ENCODE peak calls at places on chromosomes 2 and 18, in nine cellular contexts. N is IMR-90, Q is endothelial cell of umbilical vein, M is prostate gland, A is K562, W is right lobe of liver, E is A549, I is stomach, D is heart left ventricle. Y is an unnamed sample.

GRCh38 chr2:223949241-223949640 is 4.1 kb upstream of the WDFY1 start:
- DNase-seq in N (no peak), Q (no peak), M (no peak), A (no peak), W (no peak), E (no peak), I (no peak), D (no peak), Y (no peak)

GRCh38 chr2:105139556-105140236 is 101.8 kb downstream of the MRPS9 start:
- DNase-seq in N (no peak), Q (no peak), M (no peak), A (no peak), W (no peak), E (no peak), I (no peak), D (no peak), Y (no peak)

GRCh38 chr2:230413465-230413864 is 2.5 kb upstream of the SP100 start:
- DNase-seq in N (no peak), Q (no peak), M (no peak), A (no peak), W (no peak), E (no peak), I (no peak), D (no peak), Y (no peak)

GRCh38 chr2:39119732-39120520 is 925 bp downstream of the SOS1 start:
- DNase-seq in N (peak), Q (peak), M (peak), A (peak), W (peak), E (peak), I (peak), D (peak), Y (no peak)

GRCh38 chr2:44715671-44716077 is 225.8 kb upstream of the SIX3 start:
- DNase-seq in N (peak), Q (peak), M (no peak), A (no peak), W (no peak), E (peak), I (no peak), D (no peak), Y (peak)

GRCh38 chr2:67579207-67579606 is 182.1 kb downstream of the ETAA1 start:
- DNase-seq in N (no peak), Q (no peak), M (no peak), A (no peak), W (no peak), E (no peak), I (no peak), D (no peak), Y (no peak)

GRCh38 chr2:212595036-212595654 is 56.5 kb upstream of the ERBB4 start:
- DNase-seq in N (peak), Q (no peak), M (no peak), A (no peak), W (no peak), E (peak), I (no peak), D (no peak), Y (no peak)

GRCh38 chr2:219706823-219707281 is 79.4 kb downstream of the SLC4A3 start:
- DNase-seq in N (peak), Q (no peak), M (no peak), A (no peak), W (no peak), E (no peak), I (no peak), D (no peak), Y (peak)

GRCh38 chr18:36391426-36392145 is 94.1 kb downstream of the FHOD3 start:
- DNase-seq in N (no peak), Q (no peak), M (no peak), A (no peak), W (no peak), E (no peak), I (no peak), D (no peak), Y (no peak)

GRCh38 chr18:8516391-8517250 is 92.6 kb upstream of the RAB12 start:
- DNase-seq in N (peak), Q (no peak), M (no peak), A (no peak), W (no peak), E (no peak), I (no peak), D (no peak), Y (no peak)

GRCh38 chr2:236479814-236480213 is 89.8 kb upstream of the ACKR3 start:
- DNase-seq in N (no peak), Q (no peak), M (no peak), A (no peak), W (no peak), E (no peak), I (no peak), D (no peak), Y (no peak)

GRCh38 chr2:161119483-161119882 is 40.7 kb upstream of the TANK start:
- DNase-seq in N (no peak), Q (no peak), M (no peak), A (no peak), W (no peak), E (no peak), I (no peak), D (no peak), Y (no peak)

GRCh38 chr2:65477590-65477989 is 45.2 kb upstream of the SPRED2 start:
- DNase-seq in N (no peak), Q (no peak), M (no peak), A (peak), W (no peak), E (no peak), I (no peak), D (no peak), Y (no peak)

GRCh38 chr2:16763493-16763899 is 97.9 kb upstream of the CYRIA start:
- DNase-seq in N (no peak), Q (no peak), M (no peak), A (no peak), W (no peak), E (no peak), I (no peak), D (no peak), Y (no peak)

GRCh38 chr18:59704146-59704545 is 6.9 kb upstream of the CCBE1 start:
- DNase-seq in N (no peak), Q (no peak), M (no peak), A (no peak), W (no peak), E (no peak), I (no peak), D (no peak), Y (no peak)

GRCh38 chr2:241003369-241003768 is 5.0 kb downstream of the SNED1 start:
- DNase-seq in N (no peak), Q (no peak), M (no peak), A (no peak), W (no peak), E (no peak), I (no peak), D (no peak), Y (no peak)

GRCh38 chr2:220051716-220052115 is 424.3 kb downstream of the SLC4A3 start:
- DNase-seq in N (no peak), Q (no peak), M (no peak), A (no peak), W (no peak), E (no peak), I (no peak), D (no peak), Y (no peak)

GRCh38 chr2:202161106-202161836 is 77.1 kb downstream of the SUMO1 start:
- DNase-seq in N (no peak), Q (no peak), M (no peak), A (no peak), W (no peak), E (no peak), I (no peak), D (no peak), Y (no peak)

GRCh38 chr2:172640389-172640788 is 84.5 kb downstream of the PDK1 start:
- DNase-seq in N (peak), Q (no peak), M (no peak), A (no peak), W (no peak), E (no peak), I (no peak), D (no peak), Y (no peak)

GRCh38 chr2:204692790-204693189 is 147.5 kb downstream of the PARD3B start:
- DNase-seq in N (no peak), Q (peak), M (no peak), A (no peak), W (no peak), E (no peak), I (no peak), D (no peak), Y (no peak)

GRCh38 chr2:74004212-74005182 is 19.8 kb downstream of the TET3 start:
- DNase-seq in N (no peak), Q (no peak), M (no peak), A (peak), W (no peak), E (no peak), I (no peak), D (no peak), Y (no peak)

GRCh38 chr18:76522551-76522950 is 27.5 kb upstream of the ZNF516 start:
- DNase-seq in N (no peak), Q (no peak), M (no peak), A (no peak), W (no peak), E (no peak), I (no peak), D (no peak), Y (no peak)

GRCh38 chr2:2664989-2665833 is 334.1 kb upstream of the MYT1L start:
- DNase-seq in N (peak), Q (no peak), M (no peak), A (peak), W (no peak), E (peak), I (no peak), D (no peak), Y (peak)
- TF ChIP-seq POLR2A in N (no peak), Q (no peak), M (no peak), A (no peak), W (no peak), E (no peak), I (no peak), D (no peak), Y (no peak)

DNA sequence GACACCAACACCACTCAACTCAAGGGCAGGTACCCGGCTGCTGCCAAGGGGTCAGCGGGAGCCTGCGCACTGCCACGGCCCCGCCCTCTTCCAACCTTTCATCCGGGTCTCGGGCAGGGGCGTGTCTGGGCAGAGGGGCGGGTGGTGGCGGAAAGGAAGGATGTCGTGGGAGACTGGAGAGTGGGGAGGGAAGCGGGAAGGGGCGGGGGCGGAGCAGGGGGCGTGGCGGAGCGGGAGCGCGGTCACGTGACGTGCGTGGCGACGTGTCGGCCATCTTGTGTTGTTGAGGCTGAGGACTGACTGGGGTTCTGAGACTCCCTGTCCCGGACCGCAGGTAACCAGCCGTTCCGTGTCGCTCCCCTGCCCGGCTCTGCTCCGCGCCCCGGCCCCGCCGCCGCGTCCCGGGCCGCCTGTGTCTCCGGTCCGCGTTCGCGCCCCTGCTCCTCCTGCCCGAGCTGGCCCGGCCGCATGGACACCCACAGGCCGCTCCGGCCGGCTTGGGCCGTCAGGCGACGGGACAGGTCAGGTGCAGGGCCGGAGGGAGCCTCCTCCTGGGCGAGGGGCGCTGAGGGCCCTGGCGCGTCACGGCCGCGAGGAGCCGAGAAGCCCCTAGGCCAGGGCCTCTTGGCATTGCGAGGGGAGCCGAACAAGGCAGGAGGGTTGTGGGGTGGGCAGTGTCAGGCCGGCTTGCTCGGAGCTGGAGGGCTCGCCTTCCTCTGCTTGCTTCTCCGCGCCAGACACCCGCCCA is at the start of gene GIGYF2:
- DNase-seq in N (peak), Q (peak), M (peak), A (peak), W (peak), E (peak), I (peak), D (peak), Y (peak)
- TF ChIP-seq POLR2A in N (peak), Q (peak), M (peak), A (peak), W (peak), E (peak), I (no peak), D (no peak), Y (peak)

GRCh38 chr2:70250434-70250833 is 2.0 kb upstream of the TIA1 start:
- DNase-seq in N (no peak), Q (no peak), M (no peak), A (no peak), W (no peak), E (no peak), I (no peak), D (no peak), Y (no peak)

GRCh38 chr2:70247364-70248144 is 874 bp downstream of the TIA1 start:
- DNase-seq in N (peak), Q (peak), M (no peak), A (peak), W (no peak), E (no peak), I (no peak), D (no peak), Y (no peak)

GRCh38 chr2:70243804-70244584 is 4.4 kb downstream of the TIA1 start:
- DNase-seq in N (peak), Q (no peak), M (no peak), A (peak), W (no peak), E (no peak), I (no peak), D (no peak), Y (no peak)

GRCh38 chr2:70248810-70249438 is 496 bp upstream of the TIA1 start:
- DNase-seq in N (no peak), Q (no peak), M (peak), A (peak), W (no peak), E (no peak), I (peak), D (peak), Y (peak)

DNA sequence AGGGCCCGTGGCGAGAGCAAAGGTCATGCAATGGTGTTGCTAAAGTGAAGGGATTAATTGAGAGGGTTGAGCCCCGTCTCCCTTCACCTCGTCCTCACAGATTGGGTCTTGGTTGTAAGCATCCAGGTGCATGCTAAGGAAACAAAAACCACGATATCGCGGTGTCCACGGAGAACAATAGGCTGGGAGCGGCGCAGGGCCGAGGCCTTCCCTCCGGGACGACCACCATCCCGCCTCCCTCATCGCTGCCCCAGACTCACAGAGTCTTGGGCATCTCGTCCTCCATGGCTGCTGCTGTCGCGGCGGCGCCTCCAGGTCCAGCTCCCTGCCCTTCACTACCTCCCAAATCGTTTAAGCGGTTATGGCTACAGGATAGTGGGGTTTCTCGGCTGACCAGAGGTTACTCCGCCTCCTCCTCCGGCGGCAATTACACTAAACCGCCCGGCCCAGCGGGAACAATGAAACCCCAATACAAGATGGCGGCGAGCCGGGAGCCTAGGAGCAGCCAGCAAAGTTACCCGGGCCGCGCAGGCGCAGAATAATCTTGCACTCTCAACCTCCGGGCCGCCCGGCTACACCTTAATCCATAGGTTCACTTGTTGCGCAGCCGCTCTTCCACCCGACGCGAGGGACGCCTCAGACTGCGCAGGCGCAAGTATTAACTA is at the start of gene TIA1:
- DNase-seq in N (peak), Q (peak), M (peak), A (peak), W (peak), E (peak), I (peak), D (peak), Y (peak)
- TF ChIP-seq POLR2A in N (peak), Q (peak), M (peak), A (peak), W (peak), E (peak), I (peak), D (peak), Y (peak)

GRCh38 chr2:231682546-231683291 is 25.6 kb upstream of the PTMA start:
- DNase-seq in N (no peak), Q (no peak), M (no peak), A (no peak), W (no peak), E (no peak), I (no peak), D (no peak), Y (no peak)

GRCh38 chr2:231679131-231679530 is 29.2 kb upstream of the PTMA start:
- DNase-seq in N (no peak), Q (no peak), M (no peak), A (no peak), W (no peak), E (no peak), I (no peak), D (no peak), Y (no peak)

GRCh38 chr2:231679906-231680283 is 28.4 kb upstream of the PTMA start:
- DNase-seq in N (no peak), Q (no peak), M (no peak), A (no peak), W (no peak), E (no peak), I (no peak), D (no peak), Y (no peak)

GRCh38 chr2:231680284-231680991 is 27.9 kb upstream of the PTMA start:
- DNase-seq in N (no peak), Q (no peak), M (peak), A (no peak), W (no peak), E (no peak), I (peak), D (no peak), Y (no peak)

DNA sequence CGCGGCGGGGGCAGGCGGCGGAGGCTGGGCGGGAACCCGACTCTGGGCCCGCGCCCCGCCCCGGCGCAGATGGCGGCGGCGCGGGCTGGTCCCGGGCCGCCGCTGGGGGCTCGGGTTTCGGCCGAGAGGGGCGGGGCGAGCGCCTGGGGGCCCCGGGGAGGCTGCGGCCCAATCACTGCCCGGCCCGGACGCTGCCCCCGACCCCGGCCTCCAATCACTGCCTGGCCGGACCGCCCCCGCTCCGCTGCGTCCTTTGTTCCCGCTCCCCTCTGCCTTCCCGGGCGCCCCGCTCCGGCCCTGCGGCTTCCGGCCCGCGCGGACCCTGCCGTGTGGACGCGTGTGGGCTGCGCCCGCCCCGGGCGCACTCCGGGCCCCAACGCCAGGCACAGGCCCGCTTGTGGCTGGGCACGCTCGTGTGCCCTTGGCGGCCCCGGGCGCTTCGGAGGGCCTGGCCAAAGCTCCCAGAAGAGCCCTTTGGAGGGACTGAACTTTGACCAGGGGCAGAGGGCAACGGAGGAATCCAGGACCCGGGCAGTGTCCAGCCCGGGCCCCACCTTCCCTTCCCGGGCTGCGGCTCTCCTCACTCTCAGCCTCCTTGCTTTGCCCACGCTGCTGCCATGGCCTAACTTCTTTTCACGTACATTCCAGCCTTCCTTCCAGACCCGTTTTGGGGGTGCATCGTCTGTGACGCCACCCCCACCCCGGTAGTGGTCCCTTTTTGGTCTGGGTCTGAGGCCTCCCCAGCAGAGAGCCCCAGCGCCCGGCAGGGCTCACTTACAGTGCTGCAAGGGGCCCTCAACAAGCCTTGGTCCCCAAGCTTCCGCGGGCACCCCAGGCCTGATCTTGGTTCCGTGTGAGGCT is 27.1 kb upstream of the PTMA start:
- DNase-seq in N (peak), Q (peak), M (peak), A (no peak), W (peak), E (peak), I (peak), D (peak), Y (no peak)
- TF ChIP-seq POLR2A in N (peak), Q (peak), M (peak), A (no peak), W (peak), E (peak), I (no peak), D (no peak), Y (peak)

DNA sequence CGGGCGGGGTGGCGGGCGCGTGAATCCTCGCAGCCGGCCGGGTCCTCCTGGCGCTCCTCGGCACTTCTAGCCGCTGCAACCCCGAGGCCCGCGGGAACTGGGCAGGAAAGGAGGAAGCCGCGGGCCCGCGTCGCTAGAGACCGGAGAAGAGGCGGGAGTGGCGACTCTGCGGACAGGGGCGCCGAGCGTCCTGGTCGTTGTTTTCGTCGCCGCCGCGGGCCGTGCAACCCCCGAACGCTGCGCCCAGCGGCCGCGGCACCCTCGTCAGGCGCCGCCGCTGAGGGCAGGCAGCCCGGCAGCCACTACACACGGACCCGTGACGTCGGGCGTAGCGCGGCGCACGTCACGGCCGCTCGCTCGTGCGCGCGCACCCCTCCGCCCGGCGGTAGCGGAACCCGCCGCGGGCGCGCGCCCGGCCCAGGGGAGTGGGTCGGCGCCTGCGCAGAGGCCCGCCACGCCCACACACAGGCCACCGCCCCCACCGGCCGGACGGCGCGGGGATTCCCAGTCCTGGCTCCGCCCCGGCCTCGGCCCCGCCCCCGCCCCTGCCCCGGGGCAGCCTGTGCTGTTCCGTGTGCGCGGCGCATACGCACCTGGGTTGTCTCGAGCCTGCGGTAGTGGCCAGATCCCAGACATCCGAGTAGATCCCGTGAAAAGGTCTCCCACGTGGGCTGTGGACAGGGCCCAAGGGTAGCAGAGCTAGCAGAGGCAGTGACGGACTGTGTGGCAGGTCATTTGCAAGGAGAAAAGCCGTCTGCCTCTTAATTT is at the start of gene MAP3K2:
- DNase-seq in N (peak), Q (peak), M (peak), A (peak), W (peak), E (peak), I (peak), D (peak), Y (peak)
- TF ChIP-seq POLR2A in N (peak), Q (peak), M (peak), A (peak), W (peak), E (peak), I (peak), D (no peak), Y (peak)

GRCh38 chr18:49001111-49001510 is 50.3 kb upstream of the SMAD7 start:
- DNase-seq in N (no peak), Q (no peak), M (no peak), A (no peak), W (no peak), E (no peak), I (no peak), D (no peak), Y (no peak)
- TF ChIP-seq POLR2A in N (no peak), Q (no peak), M (no peak), A (no peak), W (no peak), E (no peak), I (no peak), D (no peak), Y (no peak)

GRCh38 chr2:217105733-217106649 is 246.1 kb upstream of the TNP1 start:
- DNase-seq in N (peak), Q (peak), M (no peak), A (peak), W (no peak), E (peak), I (no peak), D (no peak), Y (peak)
- TF ChIP-seq POLR2A in N (peak), Q (no peak), M (no peak), A (no peak), W (no peak), E (no peak), I (no peak), D (no peak), Y (no peak)

GRCh38 chr18:48929951-48930713 is 20.6 kb downstream of the SMAD7 start:
- DNase-seq in N (peak), Q (peak), M (no peak), A (no peak), W (no peak), E (peak), I (peak), D (no peak), Y (no peak)
- TF ChIP-seq POLR2A in N (peak), Q (no peak), M (no peak), A (no peak), W (no peak), E (no peak), I (no peak), D (no peak), Y (no peak)

Y was measured in H54.